ENCODE peak calls at places on chromosomes 2 and 18, in eight cellular contexts. I is substantia nigra; K is A549; B is NCI-H1105 treated with DMSO at 0.1 percent for 48 hours; L is neuronal stem cell; A is HEK293T; H is stimulated activated naive CD8-positive, alpha-beta T cell treated with anti-CD3 and anti-CD28 coated beads, Interleukin-15, Interleukin-2, amounts not matched to agents 100 U/mL and 50 U/mL, for 24 hours; M is germinal center. C is an unnamed sample.

GRCh38 chr2:76009484-76009883 is 298.8 kb upstream of the GCFC2 start:
- DNase-seq in H (no peak), L (no peak), B (no peak), A (no peak), K (no peak), M (no peak), I (no peak), C (no peak)

GRCh38 chr2:112144966-112145365 is 6.8 kb downstream of the FBLN7 start:
- DNase-seq in I (no peak), K (no peak), H (no peak), M (no peak), L (no peak), A (no peak), B (no peak), C (no peak)

GRCh38 chr2:108927936-108928659 is 60.9 kb downstream of the EDAR start:
- DNase-seq in M (peak; percentile 50), A (peak; percentile 69), K (peak; percentile 61), I (peak; percentile 9), B (peak; percentile 26), H (peak; percentile 25), L (peak; percentile 30), C (peak; percentile 49)

GRCh38 chr2:226758886-226759660 is 40.5 kb downstream of the IRS1 start:
- DNase-seq in H (no peak), M (no peak), L (no peak), B (no peak), A (no peak), K (no peak), I (no peak), C (no peak)

GRCh38 chr2:79370976-79371550 is 141.8 kb upstream of the CTNNA2 start:
- DNase-seq in H (no peak), M (no peak), A (no peak), B (no peak), K (no peak), I (no peak), L (no peak), C (no peak)

GRCh38 chr2:62201307-62201706 is 5.4 kb downstream of the B3GNT2 start:
- DNase-seq in H (no peak), A (no peak), B (peak; percentile 97), K (no peak), M (no peak), I (no peak), L (no peak), C (no peak)

GRCh38 chr2:126901459-126901858 is 2.8 kb downstream of the TEX51 start:
- DNase-seq in I (no peak), B (no peak), A (no peak), L (no peak), M (no peak), K (no peak), H (no peak), C (no peak)

GRCh38 chr18:70456376-70456775 is 167.5 kb downstream of the SOCS6 start:
- DNase-seq in A (no peak), B (no peak), L (no peak), H (no peak), I (no peak), K (no peak), M (no peak), C (no peak)

GRCh38 chr18:22166070-22166972 is 3.1 kb upstream of the GATA6 start:
- DNase-seq in L (no peak), A (no peak), M (no peak), I (no peak), H (no peak), B (no peak), K (peak; percentile 11), C (no peak)

GRCh38 chr2:240965905-240966456 is 32.4 kb upstream of the SNED1 start:
- DNase-seq in B (no peak), H (no peak), A (no peak), I (no peak), K (no peak), M (no peak), L (no peak), C (no peak)

GRCh38 chr2:30628341-30628740 is 178.9 kb downstream of the CAPN13 start:
- DNase-seq in I (no peak), K (no peak), B (no peak), L (no peak), M (no peak), A (no peak), H (no peak), C (no peak)

GRCh38 chr2:237429761-237430160 is 15.8 kb upstream of the COL6A3 start:
- DNase-seq in B (no peak), L (no peak), I (no peak), M (no peak), H (peak; percentile 43), K (no peak), A (no peak), C (no peak)

GRCh38 chr2:60368437-60368836 is 185.0 kb downstream of the BCL11A start:
- DNase-seq in M (no peak), I (no peak), A (no peak), L (no peak), H (no peak), K (no peak), B (no peak), C (no peak)

GRCh38 chr2:159677654-159678053 is 34.7 kb upstream of the MARCHF7 start:
- DNase-seq in I (no peak), H (no peak), A (no peak), B (peak; percentile 20), K (peak; percentile 20), M (no peak), L (no peak), C (no peak)

GRCh38 chr2:194020155-194020554 is 1636.9 kb upstream of the SLC39A10 start:
- DNase-seq in A (no peak), M (no peak), I (no peak), L (no peak), K (no peak), H (no peak), B (no peak), C (no peak)

GRCh38 chr2:85215074-85216050 is 82.2 kb downstream of the TCF7L1 start:
- DNase-seq in K (no peak), M (no peak), A (no peak), I (peak; percentile 70), B (peak; percentile 31), L (no peak), H (no peak), C (peak; percentile 35)

GRCh38 chr2:79750321-79750720 is 237.5 kb downstream of the CTNNA2 start:
- DNase-seq in H (no peak), A (no peak), B (no peak), K (no peak), L (no peak), M (no peak), I (no peak), C (no peak)

GRCh38 chr18:21943456-21943855 is 202.9 kb downstream of the MIB1 start:
- DNase-seq in B (no peak), K (no peak), M (no peak), A (no peak), I (no peak), L (no peak), H (no peak), C (no peak)

GRCh38 chr2:182901748-182902147 is 35.3 kb upstream of the FRZB start:
- DNase-seq in I (no peak), B (no peak), H (no peak), L (no peak), M (no peak), K (no peak), A (no peak), C (no peak)

GRCh38 chr2:129779783-129780182 is 199.7 kb upstream of the RAB6C start:
- DNase-seq in B (no peak), I (no peak), K (no peak), M (no peak), L (no peak), A (no peak), H (no peak), C (no peak)

GRCh38 chr18:51561821-51562220 is 364.3 kb upstream of the MEX3C start:
- DNase-seq in L (no peak), I (no peak), M (no peak), H (no peak), A (no peak), K (peak; percentile 13), B (no peak), C (no peak)

GRCh38 chr2:225328192-225328591 is 71.3 kb upstream of the NYAP2 start:
- DNase-seq in I (no peak), A (no peak), K (peak; percentile 39), L (no peak), H (no peak), B (no peak), M (no peak), C (no peak)

GRCh38 chr18:12468458-12468857 is 60.7 kb downstream of the PRELID3A start:
- DNase-seq in H (no peak), K (no peak), I (no peak), L (no peak), A (no peak), M (no peak), B (no peak), C (no peak)

GRCh38 chr2:132731431-132731830 is 61.4 kb upstream of the LYPD1 start:
- DNase-seq in H (no peak), A (no peak), B (no peak), M (no peak), K (no peak), L (no peak), I (no peak), C (no peak)

GRCh38 chr2:234136461-234136860 is 86.0 kb downstream of the SPP2 start:
- DNase-seq in H (no peak), I (no peak), M (no peak), B (no peak), A (no peak), L (no peak), K (peak; percentile 53), C (no peak)

GRCh38 chr2:209191139-209191538 is 232.7 kb upstream of the MAP2 start:
- DNase-seq in A (no peak), H (no peak), K (no peak), M (no peak), L (no peak), B (no peak), I (no peak), C (no peak)

GRCh38 chr2:67544286-67544685 is 147.2 kb downstream of the ETAA1 start:
- DNase-seq in B (no peak), L (no peak), M (no peak), I (peak; percentile 5), A (no peak), K (no peak), H (no peak), C (no peak)

GRCh38 chr2:75173746-75174145 is 25.6 kb downstream of the TACR1 start:
- DNase-seq in H (no peak), I (no peak), L (no peak), A (no peak), B (no peak), K (no peak), M (no peak), C (peak; percentile 68)

GRCh38 chr2:37923308-37924055 is 1.6 kb upstream of the RMDN2 start:
- DNase-seq in H (no peak), B (no peak), L (no peak), M (no peak), A (no peak), I (no peak), K (no peak), C (no peak)

GRCh38 chr2:33911327-33911726 is 312.2 kb upstream of the FAM98A start:
- DNase-seq in K (no peak), L (no peak), I (no peak), B (no peak), A (no peak), M (no peak), H (no peak), C (no peak)

GRCh38 chr2:1653137-1653789 is 91.1 kb downstream of the PXDN start:
- DNase-seq in B (no peak), M (no peak), A (no peak), L (no peak), K (no peak), I (no peak), H (no peak), C (no peak)

GRCh38 chr2:190318931-190319556 is 582 bp downstream of the HIBCH start:
- DNase-seq in H (no peak), I (no peak), K (no peak), A (peak; percentile 14), L (no peak), B (peak; percentile 40), M (peak; percentile 38), C (no peak)

GRCh38 chr2:71938108-71938507 is 209.6 kb downstream of the CYP26B1 start:
- DNase-seq in L (no peak), I (no peak), M (no peak), H (no peak), A (peak; percentile 1), K (no peak), B (no peak), C (no peak)

GRCh38 chr18:78980777-78981651 is 1.4 kb downstream of the SALL3 start:
- DNase-seq in B (no peak), I (no peak), A (no peak), K (no peak), L (no peak), M (no peak), H (peak; percentile 11), C (no peak)